ENCODE peak calls at places on chromosome 7, in six cellular contexts. G, U, S, M, A and N are unnamed samples.

GRCh38 chr7:18475488-18475887 is 20.1 kb upstream of the HDAC9 start:
- DNase-seq in G (no peak), U (no peak), S (no peak), M (no peak), A (no peak), N (no peak)

GRCh38 chr7:139673230-139673629 is 104.6 kb downstream of the HIPK2 start:
- DNase-seq in G (no peak), U (peak; percentile 61), S (no peak), M (peak; percentile 44), A (no peak), N (peak; percentile 79)

GRCh38 chr7:39587393-39587792 is 21.2 kb downstream of the YAE1 start:
- DNase-seq in G (no peak), U (no peak), S (peak; percentile 55), M (peak; percentile 37), A (no peak), N (no peak)

GRCh38 chr7:78260826-78261225 is 462.3 kb downstream of the PHTF2 start:
- DNase-seq in G (no peak), U (no peak), S (no peak), M (no peak), A (no peak), N (no peak)

GRCh38 chr7:49324707-49325106 is 400.4 kb downstream of the CDC14C start:
- DNase-seq in G (peak; percentile 36), U (no peak), S (peak; percentile 2), M (peak; percentile 0), A (no peak), N (peak; percentile 13)

GRCh38 chr7:90209776-90210175 is 1.8 kb upstream of the STEAP2 start:
- DNase-seq in G (no peak), U (no peak), S (no peak), M (no peak), A (peak; percentile 37), N (no peak)

GRCh38 chr7:87456247-87456646 is 19.2 kb downstream of the ABCB4 start:
- DNase-seq in G (no peak), U (no peak), S (no peak), M (no peak), A (no peak), N (no peak)

GRCh38 chr7:103862302-103863035 is 127.0 kb downstream of the RELN start:
- DNase-seq in G (no peak), U (no peak), S (no peak), M (no peak), A (no peak), N (no peak)

GRCh38 chr7:88692493-88692892 is 67.0 kb upstream of the ZNF804B start:
- DNase-seq in G (no peak), U (no peak), S (no peak), M (no peak), A (no peak), N (no peak)

GRCh38 chr7:4694653-4695335 is 12.7 kb downstream of the FOXK1 start:
- DNase-seq in G (no peak), U (no peak), S (no peak), M (peak; percentile 55), A (no peak), N (no peak)

GRCh38 chr7:139340808-139341057 is 404 bp upstream of the FMC1 start:
- DNase-seq in G (no peak), U (no peak), S (no peak), M (no peak), A (no peak), N (no peak)

GRCh38 chr7:150665075-150665794 is 20.3 kb upstream of the GIMAP2 start:
- DNase-seq in G (no peak), U (no peak), S (no peak), M (no peak), A (no peak), N (no peak)

GRCh38 chr7:83731154-83731553 is 82.2 kb upstream of the SEMA3E start:
- DNase-seq in G (no peak), U (no peak), S (no peak), M (peak; percentile 3), A (no peak), N (peak; percentile 19)
- H2AFZ ChIP-seq in G (no peak overlapping the region), U (no peak overlapping the region), S (no peak overlapping the region), M (no peak overlapping the region), A (peak overlapping the region; percentile 32), N (no peak overlapping the region)

DNA sequence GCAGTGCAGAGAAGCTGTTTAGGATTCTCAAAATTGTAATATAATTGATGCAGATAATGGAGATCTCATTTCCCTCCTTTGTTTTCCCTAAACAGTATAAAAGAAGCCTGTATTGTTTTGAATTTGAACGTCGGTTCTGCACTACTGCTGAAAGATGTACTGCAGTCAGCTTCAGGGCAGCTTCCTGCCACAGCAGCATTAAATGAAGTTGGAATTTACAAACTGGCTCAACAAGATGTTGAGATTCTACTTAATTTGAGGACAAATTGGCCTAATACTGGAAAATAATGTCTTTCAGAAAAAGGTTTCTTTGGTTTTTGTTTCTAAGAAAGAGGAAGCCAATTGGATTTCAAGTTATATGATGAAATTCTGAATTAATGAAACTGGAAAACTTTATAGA is 14.3 kb downstream of the EFCAB10 start:
- DNase-seq in G (no peak), U (no peak), S (no peak), M (no peak), A (no peak), N (no peak)
- H3K36me3 ChIP-seq in G (peaks cover 85% of the 10 kb centered on the region), U (peaks cover 55% of the 10 kb centered on the region), S (peaks cover 32% of the 10 kb centered on the region), M (peaks cover 68% of the 10 kb centered on the region), A (peaks cover 33% of the 10 kb centered on the region), N (peaks cover 12% of the 10 kb centered on the region)

GRCh38 chr7:135209225-135209834 is 2.0 kb downstream of the WDR91 start:
- DNase-seq in G (no peak), U (no peak), S (no peak), M (no peak), A (no peak), N (no peak)

GRCh38 chr7:135211179-135211945 is at the start of gene WDR91:
- DNase-seq in G (peak; percentile 93), U (peak; percentile 100), S (peak; percentile 93), M (peak; percentile 90), A (peak; percentile 84), N (peak; percentile 93)

GRCh38 chr7:135207739-135208416 is 3.4 kb downstream of the WDR91 start:
- DNase-seq in G (no peak), U (no peak), S (no peak), M (no peak), A (no peak), N (no peak)

GRCh38 chr7:135208417-135208793 is 2.9 kb downstream of the WDR91 start:
- DNase-seq in G (no peak), U (no peak), S (no peak), M (peak; percentile 9), A (no peak), N (no peak)

GRCh38 chr7:135210818-135211178 is 528 bp downstream of the WDR91 start:
- DNase-seq in G (no peak), U (no peak), S (no peak), M (peak; percentile 53), A (no peak), N (peak; percentile 39)
- H2AFZ ChIP-seq in G (peak overlapping the region; percentile 77), U (peak overlapping the region; percentile 97), S (peak overlapping the region; percentile 95), M (peak overlapping the region; percentile 75), A (peak overlapping the region; percentile 88), N (peak overlapping the region; percentile 92)

DNA sequence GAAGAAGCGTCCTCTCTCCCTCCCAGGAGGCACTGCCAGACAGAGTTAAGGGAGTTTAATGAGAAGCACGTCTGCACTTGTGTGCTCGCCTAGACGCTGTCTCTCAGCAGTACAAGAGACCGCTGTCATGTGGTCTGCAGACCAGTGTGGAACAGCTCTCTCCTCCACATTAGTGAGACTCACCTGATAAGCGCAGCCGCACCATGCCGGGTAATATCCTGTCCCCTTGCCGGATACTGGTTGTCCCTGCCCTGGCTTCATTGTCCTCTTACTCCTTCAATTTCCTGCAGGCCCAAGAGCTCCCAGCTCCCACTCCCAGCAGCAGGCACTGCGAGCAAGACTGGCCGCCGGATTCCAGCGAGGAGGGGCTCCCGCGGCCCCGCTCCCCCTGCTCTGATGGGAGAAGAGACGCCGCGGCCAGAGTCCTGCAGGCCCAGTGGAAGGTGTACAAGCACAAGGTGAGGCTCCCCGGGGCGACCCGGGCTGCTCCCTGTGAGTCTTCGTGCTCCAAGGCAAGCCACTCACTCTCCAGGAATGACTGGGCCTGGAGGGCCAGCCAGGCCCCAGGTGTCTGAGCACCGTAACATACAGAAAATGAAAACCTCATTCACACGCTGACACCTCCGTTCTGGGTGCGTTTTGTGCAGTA is 33.5 kb upstream of the TTYH3 start:
- DNase-seq in G (no peak), U (no peak), S (no peak), M (no peak), A (no peak), N (no peak)
- H3K36me3 ChIP-seq in G (no peaks in the 10 kb centered on the region), U (peaks cover 68% of the 10 kb centered on the region), S (peaks cover 5% of the 10 kb centered on the region), M (peaks cover 69% of the 10 kb centered on the region), A (no peaks in the 10 kb centered on the region), N (no peaks in the 10 kb centered on the region)

DNA sequence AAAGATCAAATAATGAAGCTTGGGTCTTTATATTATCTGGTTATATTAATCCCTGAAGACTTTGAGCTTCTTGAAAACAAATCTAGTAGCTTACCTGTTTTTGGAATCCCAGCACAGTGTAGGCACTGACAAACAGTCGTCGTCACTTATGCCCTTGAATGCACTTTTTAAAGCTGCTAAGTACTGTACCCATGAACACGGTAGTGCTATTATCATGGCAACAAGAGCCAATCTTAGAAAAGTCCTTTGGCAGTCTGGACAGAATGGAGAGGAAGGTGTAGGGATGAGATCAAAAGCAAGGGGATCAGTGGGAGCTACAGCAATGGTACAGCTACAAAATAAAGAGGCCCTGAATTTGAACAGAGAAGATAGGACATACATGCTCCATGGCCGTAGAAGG is 9.4 kb downstream of the SLC25A13 start:
- DNase-seq in G (no peak), U (no peak), S (no peak), M (no peak), A (no peak), N (no peak)
- H2AFZ ChIP-seq in G (no peak overlapping the region), U (no peak overlapping the region), S (no peak overlapping the region), M (no peak overlapping the region), A (no peak overlapping the region), N (no peak overlapping the region)